ENCODE peak calls at places on chromosomes 4 and X, in six cellular contexts. One of them, this sample, is unnamed.

GRCh38 chrX:49879656-49880277 is 483 bp downstream of the USP27X start:
- DNase-seq in BE2C: no peak
- DNase-seq in pancreas: no peak
- DNase-seq in heart right ventricle: no peak
- DNase-seq in IMR-90: peak; percentile 1
- DNase-seq in HepG2: no peak
- DNase-seq in this sample: no peak

GRCh38 chr4:158786155-158786581 is 17.3 kb downstream of the FNIP2 start:
- DNase-seq in HepG2: no peak
- DNase-seq in heart right ventricle: no peak
- DNase-seq in pancreas: no peak
- DNase-seq in IMR-90: peak; percentile 28
- DNase-seq in BE2C: no peak
- DNase-seq in this sample: no peak

GRCh38 chr4:158763462-158763861 is 5.4 kb upstream of the FNIP2 start:
- DNase-seq in HepG2: no peak
- DNase-seq in IMR-90: no peak
- DNase-seq in pancreas: no peak
- DNase-seq in heart right ventricle: no peak
- DNase-seq in BE2C: no peak
- DNase-seq in this sample: no peak

GRCh38 chr4:95728145-95728544 is 111.7 kb upstream of the PDHA2 start:
- DNase-seq in IMR-90: no peak
- DNase-seq in BE2C: no peak
- DNase-seq in heart right ventricle: peak; percentile 9
- DNase-seq in pancreas: no peak
- DNase-seq in HepG2: no peak
- DNase-seq in this sample: no peak

GRCh38 chr4:107838138-107838618 is 13.4 kb downstream of the SGMS2 start:
- DNase-seq in pancreas: no peak
- DNase-seq in IMR-90: peak; percentile 25
- DNase-seq in BE2C: no peak
- DNase-seq in heart right ventricle: no peak
- DNase-seq in HepG2: no peak
- DNase-seq in this sample: no peak

GRCh38 chrX:147978931-147979330 is 2.2 kb upstream of the FMR1NB start:
- DNase-seq in HepG2: no peak
- DNase-seq in BE2C: no peak
- DNase-seq in pancreas: no peak
- DNase-seq in IMR-90: no peak
- DNase-seq in heart right ventricle: no peak
- DNase-seq in this sample: peak; percentile 25

GRCh38 chrX:118536687-118537461 is 41.3 kb downstream of the DOCK11 start:
- DNase-seq in heart right ventricle: no peak
- DNase-seq in pancreas: no peak
- DNase-seq in HepG2: no peak
- DNase-seq in IMR-90: peak; percentile 33
- DNase-seq in BE2C: peak; percentile 16
- DNase-seq in this sample: peak; percentile 8

GRCh38 chr4:174189392-174190029 is 94.0 kb downstream of the FBXO8 start:
- DNase-seq in heart right ventricle: no peak
- DNase-seq in pancreas: no peak
- DNase-seq in HepG2: no peak
- DNase-seq in BE2C: no peak
- DNase-seq in IMR-90: no peak
- DNase-seq in this sample: no peak

GRCh38 chr4:86895692-86896488 is 3.7 kb upstream of the C4orf36 start:
- DNase-seq in pancreas: no peak
- DNase-seq in BE2C: peak; percentile 31
- DNase-seq in HepG2: peak; percentile 71
- DNase-seq in IMR-90: peak; percentile 77
- DNase-seq in heart right ventricle: peak; percentile 53
- DNase-seq in this sample: peak; percentile 50

GRCh38 chr4:131534944-131535640 is 1614.0 kb upstream of the PCDH10 start:
- DNase-seq in HepG2: no peak
- DNase-seq in BE2C: no peak
- DNase-seq in pancreas: no peak
- DNase-seq in IMR-90: no peak
- DNase-seq in heart right ventricle: no peak
- DNase-seq in this sample: no peak

GRCh38 chrX:966396-967070 is 245.9 kb downstream of the CRLF2 start:
- DNase-seq in heart right ventricle: no peak
- DNase-seq in BE2C: no peak
- DNase-seq in pancreas: no peak
- DNase-seq in HepG2: no peak
- DNase-seq in IMR-90: no peak
- DNase-seq in this sample: no peak

GRCh38 chr4:163063891-163064290 is 102.8 kb downstream of the NAF1 start:
- DNase-seq in BE2C: no peak
- DNase-seq in IMR-90: no peak
- DNase-seq in HepG2: no peak
- DNase-seq in heart right ventricle: no peak
- DNase-seq in pancreas: no peak
- DNase-seq in this sample: peak; percentile 34

GRCh38 chrX:107684956-107685385 is 56.7 kb downstream of the PRPS1 start:
- DNase-seq in HepG2: no peak
- DNase-seq in BE2C: no peak
- DNase-seq in heart right ventricle: peak; percentile 48
- DNase-seq in IMR-90: no peak
- DNase-seq in pancreas: peak; percentile 82
- DNase-seq in this sample: peak; percentile 73

GRCh38 chrX:75067931-75068330 is 88.2 kb downstream of the ABCB7 start:
- DNase-seq in BE2C: no peak
- DNase-seq in IMR-90: peak; percentile 13
- DNase-seq in HepG2: no peak
- DNase-seq in heart right ventricle: no peak
- DNase-seq in pancreas: no peak
- DNase-seq in this sample: no peak

GRCh38 chr4:152283806-152284470 is 252.0 kb downstream of the FBXW7 start:
- DNase-seq in pancreas: no peak
- DNase-seq in heart right ventricle: no peak
- DNase-seq in IMR-90: no peak
- DNase-seq in HepG2: no peak
- DNase-seq in BE2C: no peak
- DNase-seq in this sample: no peak

GRCh38 chr4:10461091-10461849 is 4.0 kb upstream of the ZNF518B start:
- DNase-seq in HepG2: no peak
- DNase-seq in BE2C: peak; percentile 63
- DNase-seq in pancreas: peak; percentile 26
- DNase-seq in IMR-90: peak; percentile 57
- DNase-seq in heart right ventricle: peak; percentile 15
- DNase-seq in this sample: peak; percentile 14

DNA sequence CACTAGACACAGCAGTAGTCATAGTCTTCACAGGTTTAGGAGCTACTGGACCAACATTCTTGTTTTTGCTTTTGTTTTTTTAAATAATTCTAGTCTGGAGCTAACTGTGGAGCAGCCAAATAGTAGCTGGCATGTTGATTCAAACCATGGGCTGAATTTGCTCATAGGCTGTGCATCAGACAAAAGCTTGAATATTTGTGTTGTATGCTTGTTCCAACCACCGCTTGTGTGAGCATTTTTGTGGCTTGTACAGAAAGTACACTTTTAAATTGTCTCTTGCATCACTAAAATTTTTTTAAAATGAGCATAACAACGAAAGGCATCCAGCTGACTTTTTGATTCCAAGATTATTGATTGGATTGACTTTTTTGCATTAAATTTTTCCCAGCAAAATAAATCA is 39.6 kb downstream of the CCNI start:
- DNase-seq in pancreas: no peak
- DNase-seq in heart right ventricle: no peak
- DNase-seq in BE2C: no peak
- DNase-seq in HepG2: no peak
- DNase-seq in IMR-90: peak; percentile 94
- DNase-seq in this sample: no peak
- H3K36me3 ChIP-seq in pancreas: no peaks in the 10 kb centered on the region
- H3K36me3 ChIP-seq in heart right ventricle: peaks cover 7% of the 10 kb centered on the region
- H3K36me3 ChIP-seq in BE2C: peaks cover 53% of the 10 kb centered on the region
- H3K36me3 ChIP-seq in HepG2: peaks cover 30% of the 10 kb centered on the region
- H3K36me3 ChIP-seq in IMR-90: peaks cover 45% of the 10 kb centered on the region
- H3K36me3 ChIP-seq in this sample: no peaks in the 10 kb centered on the region

DNA sequence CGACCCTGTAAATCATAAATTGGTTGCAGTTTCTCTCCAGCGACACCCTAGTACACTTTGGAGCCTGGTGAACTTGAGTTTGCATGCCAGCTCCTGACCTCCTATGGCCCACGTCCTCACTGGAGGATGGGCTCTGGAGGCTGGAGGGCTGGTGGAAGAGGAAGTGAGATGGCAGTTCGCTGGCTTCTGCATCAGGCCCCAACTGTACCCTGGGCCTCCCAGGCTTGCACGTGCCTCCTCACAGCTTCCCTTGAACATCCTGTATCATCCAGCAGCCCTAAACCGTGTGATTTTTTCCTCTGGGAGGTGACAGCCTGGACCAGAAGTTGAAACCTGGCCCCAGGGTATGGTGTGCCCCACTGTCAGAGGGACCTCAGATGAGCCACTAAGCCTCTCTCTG is 78.5 kb downstream of the HTRA3 start:
- DNase-seq in HepG2: no peak
- DNase-seq in IMR-90: no peak
- DNase-seq in heart right ventricle: no peak
- DNase-seq in BE2C: no peak
- DNase-seq in pancreas: no peak
- DNase-seq in this sample: no peak
- H3K36me3 ChIP-seq in HepG2: no peaks in the 10 kb centered on the region
- H3K36me3 ChIP-seq in IMR-90: no peaks in the 10 kb centered on the region
- H3K36me3 ChIP-seq in heart right ventricle: no peaks in the 10 kb centered on the region
- H3K36me3 ChIP-seq in BE2C: no peaks in the 10 kb centered on the region
- H3K36me3 ChIP-seq in pancreas: no peaks in the 10 kb centered on the region
- H3K36me3 ChIP-seq in this sample: no peaks in the 10 kb centered on the region

DNA sequence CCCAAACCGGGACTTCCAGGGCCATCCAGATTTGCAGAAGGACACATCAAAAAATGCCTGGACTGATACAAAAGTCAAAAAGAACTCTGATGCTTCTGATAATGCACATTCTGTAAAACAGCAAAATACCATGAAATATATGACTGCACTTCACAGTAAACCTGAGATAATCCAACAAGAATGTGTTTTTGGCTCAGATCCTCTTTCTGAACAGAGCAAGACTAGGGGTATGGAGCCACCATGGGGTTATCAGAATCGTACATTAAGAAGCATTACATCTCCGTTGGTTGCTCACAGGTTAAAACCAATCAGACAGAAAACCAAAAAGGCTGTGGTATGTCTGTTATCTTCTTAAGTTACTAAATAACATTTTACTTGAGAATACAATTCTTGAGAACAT is 9.2 kb downstream of the PLK4 start:
- DNase-seq in HepG2: no peak
- DNase-seq in heart right ventricle: no peak
- DNase-seq in pancreas: no peak
- DNase-seq in IMR-90: peak; percentile 28
- DNase-seq in BE2C: no peak
- DNase-seq in this sample: no peak
- H3K36me3 ChIP-seq in HepG2: peaks cover 43% of the 10 kb centered on the region
- H3K36me3 ChIP-seq in heart right ventricle: no peaks in the 10 kb centered on the region
- H3K36me3 ChIP-seq in pancreas: no peaks in the 10 kb centered on the region
- H3K36me3 ChIP-seq in IMR-90: peaks cover 3% of the 10 kb centered on the region
- H3K36me3 ChIP-seq in BE2C: peaks cover 75% of the 10 kb centered on the region
- H3K36me3 ChIP-seq in this sample: peaks cover 13% of the 10 kb centered on the region

GRCh38 chr4:37845201-37845600 is 18.7 kb downstream of the PGM2 start:
- DNase-seq in HepG2: no peak
- DNase-seq in pancreas: no peak
- DNase-seq in IMR-90: no peak
- DNase-seq in heart right ventricle: no peak
- DNase-seq in BE2C: no peak
- DNase-seq in this sample: no peak

GRCh38 chr4:37839426-37839825 is 12.9 kb downstream of the PGM2 start:
- DNase-seq in IMR-90: no peak
- DNase-seq in HepG2: no peak
- DNase-seq in BE2C: no peak
- DNase-seq in heart right ventricle: no peak
- DNase-seq in pancreas: no peak
- DNase-seq in this sample: no peak

GRCh38 chr4:37847311-37847710 is 20.8 kb downstream of the PGM2 start:
- DNase-seq in HepG2: no peak
- DNase-seq in pancreas: no peak
- DNase-seq in IMR-90: no peak
- DNase-seq in BE2C: no peak
- DNase-seq in heart right ventricle: no peak
- DNase-seq in this sample: no peak

GRCh38 chr4:37844204-37844603 is 17.7 kb downstream of the PGM2 start:
- DNase-seq in IMR-90: no peak
- DNase-seq in BE2C: no peak
- DNase-seq in HepG2: no peak
- DNase-seq in heart right ventricle: no peak
- DNase-seq in pancreas: no peak
- DNase-seq in this sample: no peak
- H3K36me3 ChIP-seq in IMR-90: peaks cover 22% of the 10 kb centered on the region
- H3K36me3 ChIP-seq in BE2C: peaks cover 41% of the 10 kb centered on the region
- H3K36me3 ChIP-seq in HepG2: peaks cover 39% of the 10 kb centered on the region
- H3K36me3 ChIP-seq in heart right ventricle: peaks cover 50% of the 10 kb centered on the region
- H3K36me3 ChIP-seq in pancreas: no peaks in the 10 kb centered on the region
- H3K36me3 ChIP-seq in this sample: no peaks in the 10 kb centered on the region

GRCh38 chr4:38692421-38692820 is 28.4 kb downstream of the KLF3 start:
- DNase-seq in IMR-90: no peak
- DNase-seq in BE2C: no peak
- DNase-seq in pancreas: no peak
- DNase-seq in HepG2: no peak
- DNase-seq in heart right ventricle: no peak
- DNase-seq in this sample: no peak
- H3K36me3 ChIP-seq in IMR-90: peaks cover 48% of the 10 kb centered on the region
- H3K36me3 ChIP-seq in BE2C: peaks cover 90% of the 10 kb centered on the region
- H3K36me3 ChIP-seq in pancreas: no peaks in the 10 kb centered on the region
- H3K36me3 ChIP-seq in HepG2: peaks cover 90% of the 10 kb centered on the region
- H3K36me3 ChIP-seq in heart right ventricle: peaks cover 62% of the 10 kb centered on the region
- H3K36me3 ChIP-seq in this sample: peaks cover 92% of the 10 kb centered on the region

GRCh38 chr4:4848540-4848939 is 10.9 kb upstream of the MSX1 start:
- DNase-seq in heart right ventricle: no peak
- DNase-seq in BE2C: no peak
- DNase-seq in HepG2: no peak
- DNase-seq in IMR-90: no peak
- DNase-seq in pancreas: no peak
- DNase-seq in this sample: no peak

GRCh38 chr4:4847011-4847410 is 12.5 kb upstream of the MSX1 start:
- DNase-seq in BE2C: no peak
- DNase-seq in pancreas: no peak
- DNase-seq in heart right ventricle: no peak
- DNase-seq in IMR-90: no peak
- DNase-seq in HepG2: no peak
- DNase-seq in this sample: no peak

GRCh38 chr4:4849524-4850193 is 9.8 kb upstream of the MSX1 start:
- DNase-seq in IMR-90: no peak
- DNase-seq in heart right ventricle: no peak
- DNase-seq in BE2C: no peak
- DNase-seq in HepG2: no peak
- DNase-seq in pancreas: no peak
- DNase-seq in this sample: no peak

GRCh38 chr4:4851081-4851480 is 8.4 kb upstream of the MSX1 start:
- DNase-seq in IMR-90: no peak
- DNase-seq in HepG2: no peak
- DNase-seq in heart right ventricle: no peak
- DNase-seq in pancreas: no peak
- DNase-seq in BE2C: no peak
- DNase-seq in this sample: no peak

DNA sequence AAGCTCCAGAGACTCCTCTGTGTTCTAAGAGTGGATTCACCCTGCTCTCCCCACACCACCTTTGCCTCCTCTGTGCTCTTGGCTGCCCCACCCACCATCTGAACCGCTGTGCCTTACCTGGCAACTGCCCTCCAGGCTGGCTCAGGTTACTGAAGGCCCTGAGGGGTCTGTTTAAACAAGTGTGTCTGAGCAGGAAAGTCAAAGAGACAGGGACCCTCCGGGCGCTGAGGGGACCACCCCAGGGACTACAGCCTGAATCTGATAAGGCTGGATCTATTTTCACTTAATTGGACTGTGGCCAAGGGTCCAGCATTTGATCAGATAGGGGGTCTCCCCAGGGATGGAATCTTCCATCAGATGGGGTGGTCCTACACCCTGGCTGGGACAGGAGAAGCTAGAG is 10.4 kb upstream of the MSX1 start:
- DNase-seq in HepG2: no peak
- DNase-seq in IMR-90: no peak
- DNase-seq in pancreas: no peak
- DNase-seq in heart right ventricle: no peak
- DNase-seq in BE2C: no peak
- DNase-seq in this sample: no peak
- H3K36me3 ChIP-seq in HepG2: no peaks in the 10 kb centered on the region
- H3K36me3 ChIP-seq in IMR-90: no peaks in the 10 kb centered on the region
- H3K36me3 ChIP-seq in pancreas: no peaks in the 10 kb centered on the region
- H3K36me3 ChIP-seq in heart right ventricle: no peaks in the 10 kb centered on the region
- H3K36me3 ChIP-seq in BE2C: no peaks in the 10 kb centered on the region
- H3K36me3 ChIP-seq in this sample: no peaks in the 10 kb centered on the region